ENCODE peak calls at places on chromosome 21, in nine cellular contexts. G, F, W, N, H, A, J, Y and S are unnamed samples.

GRCh38 chr21:27024971-27025370 is 58.1 kb upstream of the ADAMTS5 start:
- DNase-seq in F (no peak), H (no peak), Y (no peak), J (no peak), A (peak; percentile 27), N (no peak), W (no peak), G (no peak), S (no peak)

GRCh38 chr21:46142581-46143473 is 12.6 kb downstream of the FTCD start:
- DNase-seq in G (no peak), J (no peak), H (no peak), F (no peak), A (no peak), W (no peak), N (no peak), Y (no peak), S (no peak)

GRCh38 chr21:39518055-39518844 is 66.5 kb downstream of the SH3BGR start:
- DNase-seq in Y (peak; percentile 61), J (peak; percentile 25), A (peak; percentile 61), H (peak; percentile 7), G (peak; percentile 42), W (peak; percentile 76), N (no peak), F (peak; percentile 44), S (peak; percentile 60)

GRCh38 chr21:38496224-38496623 is 2.1 kb downstream of the ERG start:
- DNase-seq in F (no peak), H (no peak), W (no peak), Y (peak; percentile 79), A (no peak), J (no peak), G (no peak), N (no peak), S (no peak)

GRCh38 chr21:45250914-45251634 is 36.6 kb downstream of the POFUT2 start:
- DNase-seq in H (no peak), G (no peak), F (no peak), N (no peak), Y (no peak), J (no peak), W (no peak), A (no peak), S (no peak)

GRCh38 chr21:31181089-31181757 is 142.9 kb upstream of the KRTAP19-8 start:
- DNase-seq in Y (no peak), W (no peak), A (no peak), G (no peak), H (no peak), J (no peak), F (no peak), N (no peak), S (no peak)

GRCh38 chr21:35943752-35944151 is 116.6 kb downstream of the SETD4 start:
- DNase-seq in H (no peak), J (no peak), N (no peak), F (no peak), Y (no peak), A (no peak), W (peak; percentile 33), G (no peak), S (no peak)

GRCh38 chr21:42459065-42459430 is 37.0 kb downstream of the RSPH1 start:
- DNase-seq in Y (no peak), F (no peak), H (no peak), A (no peak), G (no peak), N (no peak), W (no peak), J (no peak), S (no peak)

GRCh38 chr21:28111151-28111619 is 881.5 kb downstream of the LTN1 start:
- DNase-seq in J (no peak), Y (no peak), W (no peak), H (no peak), N (no peak), G (peak; percentile 60), F (peak; percentile 61), A (peak; percentile 67), S (peak; percentile 79)

GRCh38 chr21:24112020-24112419 is 1495.3 kb downstream of the MRPL39 start:
- DNase-seq in W (no peak), Y (no peak), A (no peak), H (no peak), G (no peak), J (no peak), F (no peak), N (no peak), S (no peak)

GRCh38 chr21:38439957-38440356 is 58.3 kb downstream of the ERG start:
- DNase-seq in N (no peak), G (no peak), A (peak; percentile 32), W (no peak), H (no peak), F (no peak), J (no peak), Y (no peak), S (no peak)

GRCh38 chr21:14121719-14122118 is 89.0 kb downstream of the LIPI start:
- DNase-seq in Y (no peak), N (no peak), F (no peak), A (no peak), W (no peak), G (no peak), J (peak; percentile 5), H (no peak), S (no peak)

GRCh38 chr21:37547615-37547975 is 181.0 kb downstream of the DYRK1A start:
- DNase-seq in J (peak; percentile 32), H (no peak), Y (no peak), G (no peak), W (no peak), N (no peak), A (no peak), F (no peak), S (no peak)

GRCh38 chr21:35511298-35512162 is 462.4 kb upstream of the RUNX1 start:
- DNase-seq in A (peak; percentile 90), N (no peak), J (no peak), Y (no peak), G (peak; percentile 80), F (peak; percentile 63), H (no peak), W (no peak), S (peak; percentile 71)